ENCODE peak calls at places on chromosomes 5 and 9, in ten cellular contexts. One of them, this sample, is unnamed.
A peak's percentile ranks its signal among the peaks of the same experiment; 100 is the strongest.

GRCh38 chr5:65127181-65127901 is 354.4 kb downstream of the ADAMTS6 start:
- DNase-seq in fibroblast of lung: peak; percentile 88
- DNase-seq in MM.1S: no peak
- DNase-seq in uterus: no peak
- DNase-seq in ascending aorta: no peak
- DNase-seq in CD8-positive, alpha-beta T cell: no peak
- DNase-seq in tibial nerve: no peak
- DNase-seq in upper lobe of right lung: no peak
- DNase-seq in body of pancreas: no peak
- DNase-seq in transverse colon: no peak
- DNase-seq in this sample: no peak

GRCh38 chr5:73480500-73480899 is 17.7 kb upstream of the BTF3 start:
- DNase-seq in fibroblast of lung: no peak
- DNase-seq in MM.1S: no peak
- DNase-seq in uterus: no peak
- DNase-seq in ascending aorta: no peak
- DNase-seq in CD8-positive, alpha-beta T cell: no peak
- DNase-seq in tibial nerve: no peak
- DNase-seq in upper lobe of right lung: no peak
- DNase-seq in body of pancreas: no peak
- DNase-seq in transverse colon: no peak
- DNase-seq in this sample: no peak

GRCh38 chr5:175475248-175475647 is 3.1 kb upstream of the SFXN1 start:
- DNase-seq in fibroblast of lung: no peak
- DNase-seq in MM.1S: no peak
- DNase-seq in uterus: no peak
- DNase-seq in ascending aorta: no peak
- DNase-seq in CD8-positive, alpha-beta T cell: no peak
- DNase-seq in tibial nerve: no peak
- DNase-seq in upper lobe of right lung: no peak
- DNase-seq in body of pancreas: no peak
- DNase-seq in transverse colon: no peak
- DNase-seq in this sample: no peak

GRCh38 chr5:94779684-94780083 is 161.2 kb downstream of the SLF1 start:
- DNase-seq in fibroblast of lung: no peak
- DNase-seq in MM.1S: no peak
- DNase-seq in uterus: no peak
- DNase-seq in ascending aorta: no peak
- DNase-seq in CD8-positive, alpha-beta T cell: no peak
- DNase-seq in tibial nerve: no peak
- DNase-seq in upper lobe of right lung: no peak
- DNase-seq in body of pancreas: no peak
- DNase-seq in transverse colon: no peak
- DNase-seq in this sample: no peak

GRCh38 chr9:17116400-17116837 is 18.4 kb upstream of the CNTLN start:
- DNase-seq in fibroblast of lung: peak; percentile 33
- DNase-seq in MM.1S: peak; percentile 32
- DNase-seq in uterus: no peak
- DNase-seq in ascending aorta: no peak
- DNase-seq in CD8-positive, alpha-beta T cell: no peak
- DNase-seq in tibial nerve: no peak
- DNase-seq in upper lobe of right lung: no peak
- DNase-seq in body of pancreas: no peak
- DNase-seq in transverse colon: no peak
- DNase-seq in this sample: no peak

GRCh38 chr5:151492729-151493128 is 45.3 kb downstream of the SLC36A1 start:
- DNase-seq in fibroblast of lung: peak; percentile 43
- DNase-seq in MM.1S: no peak
- DNase-seq in uterus: no peak
- DNase-seq in ascending aorta: no peak
- DNase-seq in CD8-positive, alpha-beta T cell: no peak
- DNase-seq in tibial nerve: no peak
- DNase-seq in upper lobe of right lung: no peak
- DNase-seq in body of pancreas: no peak
- DNase-seq in transverse colon: no peak
- DNase-seq in this sample: no peak

GRCh38 chr5:58912102-58912501 is 329.2 kb downstream of the RAB3C start:
- DNase-seq in fibroblast of lung: no peak
- DNase-seq in MM.1S: no peak
- DNase-seq in uterus: no peak
- DNase-seq in ascending aorta: no peak
- DNase-seq in CD8-positive, alpha-beta T cell: no peak
- DNase-seq in tibial nerve: no peak
- DNase-seq in upper lobe of right lung: no peak
- DNase-seq in body of pancreas: no peak
- DNase-seq in transverse colon: no peak
- DNase-seq in this sample: no peak

GRCh38 chr9:137138701-137139467 is at the start of gene GRIN1:
- DNase-seq in fibroblast of lung: no peak
- DNase-seq in MM.1S: no peak
- DNase-seq in uterus: no peak
- DNase-seq in ascending aorta: no peak
- DNase-seq in CD8-positive, alpha-beta T cell: peak; percentile 32
- DNase-seq in tibial nerve: no peak
- DNase-seq in upper lobe of right lung: peak; percentile 70
- DNase-seq in body of pancreas: peak; percentile 49
- DNase-seq in transverse colon: no peak
- DNase-seq in this sample: no peak

GRCh38 chr5:19902316-19902934 is 85.6 kb downstream of the CDH18 start:
- DNase-seq in fibroblast of lung: peak; percentile 19
- DNase-seq in MM.1S: no peak
- DNase-seq in uterus: no peak
- DNase-seq in ascending aorta: no peak
- DNase-seq in CD8-positive, alpha-beta T cell: no peak
- DNase-seq in tibial nerve: no peak
- DNase-seq in upper lobe of right lung: no peak
- DNase-seq in body of pancreas: peak; percentile 9
- DNase-seq in transverse colon: no peak
- DNase-seq in this sample: no peak

GRCh38 chr5:24777392-24777791 is 132.6 kb upstream of the CDH10 start:
- DNase-seq in fibroblast of lung: no peak
- DNase-seq in MM.1S: no peak
- DNase-seq in uterus: no peak
- DNase-seq in ascending aorta: no peak
- DNase-seq in CD8-positive, alpha-beta T cell: no peak
- DNase-seq in tibial nerve: no peak
- DNase-seq in upper lobe of right lung: no peak
- DNase-seq in body of pancreas: no peak
- DNase-seq in transverse colon: no peak
- DNase-seq in this sample: no peak

GRCh38 chr5:126594077-126594476 is 942 bp downstream of the ALDH7A1 start:
- DNase-seq in fibroblast of lung: peak; percentile 39
- DNase-seq in MM.1S: no peak
- DNase-seq in uterus: no peak
- DNase-seq in ascending aorta: no peak
- DNase-seq in CD8-positive, alpha-beta T cell: no peak
- DNase-seq in tibial nerve: no peak
- DNase-seq in upper lobe of right lung: no peak
- DNase-seq in body of pancreas: no peak
- DNase-seq in transverse colon: no peak
- DNase-seq in this sample: no peak
- H3K4me3 ChIP-seq in fibroblast of lung: peak overlapping the region; percentile 70
- H3K4me3 ChIP-seq in MM.1S: no peak overlapping the region
- H3K4me3 ChIP-seq in uterus: peak overlapping the region; percentile 76
- H3K4me3 ChIP-seq in ascending aorta: peak overlapping the region; percentile 88
- H3K4me3 ChIP-seq in CD8-positive, alpha-beta T cell: no peak overlapping the region
- H3K4me3 ChIP-seq in tibial nerve: peak overlapping the region; percentile 61
- H3K4me3 ChIP-seq in upper lobe of right lung: peak overlapping the region; percentile 75
- H3K4me3 ChIP-seq in body of pancreas: no peak overlapping the region
- H3K4me3 ChIP-seq in transverse colon: peak overlapping the region; percentile 67
- H3K4me3 ChIP-seq in this sample: peak overlapping the region; percentile 74

DNA sequence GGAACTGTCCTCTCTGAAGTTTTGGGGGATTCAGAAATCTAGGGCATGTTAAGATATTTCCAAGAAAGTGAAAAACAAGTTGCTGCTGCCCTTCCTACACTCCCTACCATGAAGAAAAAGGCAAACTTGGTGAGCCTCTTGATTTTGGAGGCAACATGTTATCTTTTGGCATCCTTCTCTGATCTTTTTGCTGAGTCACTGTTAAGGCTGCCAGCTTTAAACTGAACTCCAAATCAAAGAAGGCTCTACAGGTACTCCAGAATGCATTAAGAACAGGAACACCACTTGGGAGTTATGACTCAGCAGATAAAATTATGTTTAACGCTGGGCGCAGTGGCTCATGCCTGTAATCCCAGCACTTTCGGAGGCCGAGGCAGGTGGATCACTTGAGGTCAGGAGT is 24.0 kb downstream of the PCDHB15 start:
- DNase-seq in fibroblast of lung: no peak
- DNase-seq in MM.1S: no peak
- DNase-seq in uterus: no peak
- DNase-seq in ascending aorta: no peak
- DNase-seq in CD8-positive, alpha-beta T cell: no peak
- DNase-seq in tibial nerve: no peak
- DNase-seq in upper lobe of right lung: no peak
- DNase-seq in body of pancreas: no peak
- DNase-seq in transverse colon: no peak
- DNase-seq in this sample: no peak
- H3K9me3 ChIP-seq in fibroblast of lung: no peaks in the 10 kb centered on the region
- H3K9me3 ChIP-seq in MM.1S: no peaks in the 10 kb centered on the region
- H3K9me3 ChIP-seq in uterus: peaks cover 97% of the 10 kb centered on the region
- H3K9me3 ChIP-seq in ascending aorta: peaks cover 100% of the 10 kb centered on the region
- H3K9me3 ChIP-seq in CD8-positive, alpha-beta T cell: peaks cover 32% of the 10 kb centered on the region
- H3K9me3 ChIP-seq in tibial nerve: peaks cover 23% of the 10 kb centered on the region
- H3K9me3 ChIP-seq in upper lobe of right lung: peaks cover 95% of the 10 kb centered on the region
- H3K9me3 ChIP-seq in body of pancreas: peaks cover 6% of the 10 kb centered on the region
- H3K9me3 ChIP-seq in transverse colon: peaks cover 96% of the 10 kb centered on the region
- H3K9me3 ChIP-seq in this sample: peaks cover 69% of the 10 kb centered on the region

GRCh38 chr5:86763914-86764313 is 146.2 kb downstream of the COX7C start:
- DNase-seq in fibroblast of lung: no peak
- DNase-seq in MM.1S: no peak
- DNase-seq in uterus: no peak
- DNase-seq in ascending aorta: no peak
- DNase-seq in CD8-positive, alpha-beta T cell: no peak
- DNase-seq in tibial nerve: no peak
- DNase-seq in upper lobe of right lung: no peak
- DNase-seq in body of pancreas: no peak
- DNase-seq in transverse colon: no peak
- DNase-seq in this sample: no peak
- H3K27ac ChIP-seq in fibroblast of lung: no peak overlapping the region
- H3K27ac ChIP-seq in MM.1S: no peak overlapping the region
- H3K27ac ChIP-seq in uterus: no peak overlapping the region
- H3K27ac ChIP-seq in ascending aorta: no peak overlapping the region
- H3K27ac ChIP-seq in CD8-positive, alpha-beta T cell: no peak overlapping the region
- H3K27ac ChIP-seq in tibial nerve: no peak overlapping the region
- H3K27ac ChIP-seq in upper lobe of right lung: no peak overlapping the region
- H3K27ac ChIP-seq in body of pancreas: no peak overlapping the region
- H3K27ac ChIP-seq in transverse colon: no peak overlapping the region
- H3K27ac ChIP-seq in this sample: no peak overlapping the region

GRCh38 chr5:17317499-17317898 is 100.1 kb downstream of the BASP1 start:
- DNase-seq in fibroblast of lung: no peak
- DNase-seq in MM.1S: peak; percentile 50
- DNase-seq in uterus: no peak
- DNase-seq in ascending aorta: no peak
- DNase-seq in CD8-positive, alpha-beta T cell: no peak
- DNase-seq in tibial nerve: no peak
- DNase-seq in upper lobe of right lung: no peak
- DNase-seq in body of pancreas: no peak
- DNase-seq in transverse colon: peak; percentile 17
- DNase-seq in this sample: no peak
- H3K4me3 ChIP-seq in fibroblast of lung: no peak overlapping the region
- H3K4me3 ChIP-seq in MM.1S: peak overlapping the region; percentile 45
- H3K4me3 ChIP-seq in uterus: no peak overlapping the region
- H3K4me3 ChIP-seq in ascending aorta: no peak overlapping the region
- H3K4me3 ChIP-seq in CD8-positive, alpha-beta T cell: no peak overlapping the region
- H3K4me3 ChIP-seq in tibial nerve: no peak overlapping the region
- H3K4me3 ChIP-seq in upper lobe of right lung: no peak overlapping the region
- H3K4me3 ChIP-seq in body of pancreas: no peak overlapping the region
- H3K4me3 ChIP-seq in transverse colon: no peak overlapping the region
- H3K4me3 ChIP-seq in this sample: no peak overlapping the region

GRCh38 chr5:96896806-96897205 is 20.5 kb downstream of the ERAP2 start:
- DNase-seq in fibroblast of lung: no peak
- DNase-seq in MM.1S: no peak
- DNase-seq in uterus: no peak
- DNase-seq in ascending aorta: no peak
- DNase-seq in CD8-positive, alpha-beta T cell: no peak
- DNase-seq in tibial nerve: no peak
- DNase-seq in upper lobe of right lung: no peak
- DNase-seq in body of pancreas: no peak
- DNase-seq in transverse colon: peak; percentile 15
- DNase-seq in this sample: no peak
- H3K9me3 ChIP-seq in fibroblast of lung: no peaks in the 10 kb centered on the region
- H3K9me3 ChIP-seq in MM.1S: no peaks in the 10 kb centered on the region
- H3K9me3 ChIP-seq in uterus: no peaks in the 10 kb centered on the region
- H3K9me3 ChIP-seq in ascending aorta: no peaks in the 10 kb centered on the region
- H3K9me3 ChIP-seq in CD8-positive, alpha-beta T cell: no peaks in the 10 kb centered on the region
- H3K9me3 ChIP-seq in tibial nerve: no peaks in the 10 kb centered on the region
- H3K9me3 ChIP-seq in upper lobe of right lung: no peaks in the 10 kb centered on the region
- H3K9me3 ChIP-seq in body of pancreas: no peaks in the 10 kb centered on the region
- H3K9me3 ChIP-seq in transverse colon: no peaks in the 10 kb centered on the region
- H3K9me3 ChIP-seq in this sample: no peaks in the 10 kb centered on the region

GRCh38 chr5:154309805-154310204 is 119.3 kb downstream of the GALNT10 start:
- DNase-seq in fibroblast of lung: peak; percentile 76
- DNase-seq in MM.1S: no peak
- DNase-seq in uterus: no peak
- DNase-seq in ascending aorta: no peak
- DNase-seq in CD8-positive, alpha-beta T cell: no peak
- DNase-seq in tibial nerve: no peak
- DNase-seq in upper lobe of right lung: no peak
- DNase-seq in body of pancreas: no peak
- DNase-seq in transverse colon: no peak
- DNase-seq in this sample: peak; percentile 34
- H3K27ac ChIP-seq in fibroblast of lung: no peak overlapping the region
- H3K27ac ChIP-seq in MM.1S: no peak overlapping the region
- H3K27ac ChIP-seq in uterus: no peak overlapping the region
- H3K27ac ChIP-seq in ascending aorta: no peak overlapping the region
- H3K27ac ChIP-seq in CD8-positive, alpha-beta T cell: no peak overlapping the region
- H3K27ac ChIP-seq in tibial nerve: no peak overlapping the region
- H3K27ac ChIP-seq in upper lobe of right lung: no peak overlapping the region
- H3K27ac ChIP-seq in body of pancreas: no peak overlapping the region
- H3K27ac ChIP-seq in transverse colon: no peak overlapping the region
- H3K27ac ChIP-seq in this sample: no peak overlapping the region

DNA sequence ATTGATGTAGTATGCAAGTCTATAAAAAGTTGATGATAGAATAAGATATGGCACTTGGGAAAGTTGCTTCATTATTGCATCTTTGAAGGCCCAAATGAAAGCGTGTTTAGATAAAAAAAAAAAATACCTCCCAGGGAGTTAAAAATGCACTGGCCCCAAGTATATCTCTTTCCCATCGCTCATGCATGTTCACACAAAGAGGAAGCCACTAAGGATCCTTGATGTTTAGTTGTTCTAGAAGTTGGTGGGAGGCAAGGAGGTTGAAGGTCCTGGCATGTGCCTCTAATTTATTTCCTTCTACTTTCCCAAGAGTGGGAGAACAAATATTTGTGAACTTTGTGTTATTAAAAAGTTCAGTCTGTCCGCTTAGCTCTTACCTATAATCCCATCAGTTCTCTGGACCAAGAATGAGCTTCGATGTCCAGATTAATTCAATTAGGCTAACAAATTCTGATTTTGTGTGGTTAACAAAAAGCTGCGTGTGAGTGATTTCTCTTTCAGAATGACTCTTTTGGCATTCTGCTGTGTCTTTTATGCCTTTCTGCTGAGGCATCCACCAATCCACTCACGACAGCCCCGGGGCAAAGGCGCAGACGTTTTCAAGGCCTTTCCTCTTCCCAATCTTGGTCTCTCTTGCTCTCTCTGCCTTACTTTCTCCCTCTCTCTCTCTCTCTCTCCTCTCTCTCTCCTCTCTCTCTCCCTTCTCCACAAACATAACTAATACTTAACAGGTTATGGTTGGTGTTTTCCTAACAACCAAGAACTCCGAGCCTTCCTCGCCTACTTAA is 135.1 kb upstream of the ERCC6L2 start:
- DNase-seq in fibroblast of lung: no peak
- DNase-seq in MM.1S: no peak
- DNase-seq in uterus: no peak
- DNase-seq in ascending aorta: no peak
- DNase-seq in CD8-positive, alpha-beta T cell: no peak
- DNase-seq in tibial nerve: no peak
- DNase-seq in upper lobe of right lung: no peak
- DNase-seq in body of pancreas: no peak
- DNase-seq in transverse colon: no peak
- DNase-seq in this sample: no peak
- H3K4me3 ChIP-seq in fibroblast of lung: no peak overlapping the region
- H3K4me3 ChIP-seq in MM.1S: no peak overlapping the region
- H3K4me3 ChIP-seq in uterus: no peak overlapping the region
- H3K4me3 ChIP-seq in ascending aorta: no peak overlapping the region
- H3K4me3 ChIP-seq in CD8-positive, alpha-beta T cell: no peak overlapping the region
- H3K4me3 ChIP-seq in tibial nerve: no peak overlapping the region
- H3K4me3 ChIP-seq in upper lobe of right lung: no peak overlapping the region
- H3K4me3 ChIP-seq in body of pancreas: no peak overlapping the region
- H3K4me3 ChIP-seq in transverse colon: no peak overlapping the region
- H3K4me3 ChIP-seq in this sample: no peak overlapping the region

This sample was measured in vagina.